ENCODE peak calls at places on chromosomes 13 and 19, in five cellular contexts. D is A172; I is T1000; V is CD4-positive, alpha-beta T cell; C is T-helper 9 cell. T is an unnamed sample.

GRCh38 chr19:44988896-44989563 is 12.2 kb upstream of the RELB start:
- DNase-seq in D (no peak), I (no peak), V (peak), C (peak), T (peak)

GRCh38 chr19:56839665-56840451 is 668 bp downstream of the PEG3 start:
- DNase-seq in I (peak), C (no peak), D (no peak), V (no peak), T (peak)

GRCh38 chr19:996051-996838 is 4.0 kb upstream of the GRIN3B start:
- DNase-seq in C (peak), V (peak), I (no peak), D (no peak), T (peak)

GRCh38 chr13:36675213-36675536 is 1.4 kb downstream of the SERTM1 start:
- DNase-seq in D (no peak), I (no peak), V (no peak), C (no peak), T (no peak)

GRCh38 chr13:60662595-60662994 is 265.6 kb downstream of the TDRD3 start:
- DNase-seq in V (no peak), D (no peak), I (no peak), C (no peak), T (no peak)

GRCh38 chr19:31331536-31331935 is 17.7 kb downstream of the TSHZ3 start:
- DNase-seq in D (no peak), C (no peak), I (no peak), V (no peak), T (no peak)

GRCh38 chr13:51737609-51738008 is 66.4 kb downstream of the DHRS12 start:
- DNase-seq in D (no peak), I (no peak), V (no peak), C (no peak), T (no peak)

GRCh38 chr19:38686530-38686888 is 39.1 kb downstream of the ACTN4 start:
- DNase-seq in C (peak), I (no peak), V (no peak), D (no peak), T (no peak)

GRCh38 chr19:29845576-29846176 is 33.9 kb downstream of the CCNE1 start:
- DNase-seq in V (no peak), D (peak), I (no peak), C (no peak), T (peak)

GRCh38 chr13:50437252-50437651 is 406.2 kb downstream of the DLEU7 start:
- DNase-seq in D (no peak), I (no peak), V (no peak), C (no peak), T (no peak)